ENCODE peak calls at places on chromosomes 11 and 22, in nine cellular contexts. X is ascending aorta; O is IMR-90; U is trophoblast cell; T is cardiac muscle cell; E is psoas muscle; I is CD8-positive, alpha-beta T cell; A is neuronal stem cell; D is heart left ventricle. G is an unnamed sample. For H3K36me3 and H3K4me1, the result is how much of the 10 kb centered on the place peaks cover.

GRCh38 chr11:64097468-64098317 is 62.0 kb downstream of the FLRT1 start:
- DNase-seq in T (no peak), D (no peak), U (no peak), O (no peak), X (no peak), E (no peak), A (no peak), I (no peak), G (no peak)

GRCh38 chr22:42959472-42960145 is 55.3 kb downstream of the PACSIN2 start:
- DNase-seq in O (peak), T (peak), E (no peak), I (no peak), D (peak), A (no peak), X (peak), U (peak), G (no peak)

GRCh38 chr22:24697671-24698082 is 76.8 kb downstream of the PIWIL3 start:
- DNase-seq in A (no peak), D (no peak), E (no peak), X (no peak), O (no peak), U (no peak), I (no peak), T (no peak), G (no peak)

GRCh38 chr11:57641426-57641825 is 8.3 kb downstream of the YPEL4 start:
- DNase-seq in E (no peak), U (no peak), X (no peak), O (peak), I (no peak), D (no peak), T (peak), A (no peak), G (peak)

GRCh38 chr11:78291754-78292108 is 103.0 kb downstream of the USP35 start:
- DNase-seq in U (no peak), X (no peak), O (no peak), E (no peak), D (no peak), I (no peak), A (no peak), T (no peak), G (no peak)

GRCh38 chr22:40966683-40967082 is 15.5 kb downstream of the RBX1 start:
- DNase-seq in O (no peak), A (no peak), D (no peak), E (no peak), I (no peak), X (no peak), T (no peak), U (no peak), G (peak)

GRCh38 chr11:100932474-100933100 is 197.0 kb downstream of the PGR start:
- DNase-seq in U (no peak), X (no peak), I (no peak), A (no peak), E (no peak), O (peak), T (peak), D (no peak), G (no peak)

GRCh38 chr11:12787847-12788246 is 113.6 kb downstream of the TEAD1 start:
- DNase-seq in E (no peak), O (peak), T (peak), U (no peak), X (no peak), I (no peak), D (no peak), A (no peak), G (no peak)

GRCh38 chr11:14308897-14309387 is 50.0 kb downstream of the RRAS2 start:
- DNase-seq in X (no peak), T (no peak), U (no peak), I (no peak), E (no peak), O (no peak), A (no peak), D (no peak), G (no peak)

GRCh38 chr11:118623291-118623655 is 15.9 kb downstream of the PHLDB1 start:
- DNase-seq in D (peak), E (peak), A (no peak), X (no peak), O (peak), T (peak), I (no peak), U (peak), G (peak)

GRCh38 chr11:65743928-65744698 is 23.5 kb upstream of the RNASEH2C start:
- DNase-seq in T (peak), A (no peak), D (peak), O (no peak), E (no peak), X (no peak), I (no peak), U (peak), G (no peak)

GRCh38 chr11:77487790-77488189 is 13.9 kb upstream of the PAK1 start:
- DNase-seq in T (no peak), O (no peak), I (no peak), X (no peak), E (no peak), D (no peak), U (peak), A (no peak), G (no peak)

GRCh38 chr11:120334894-120335462 is 1.2 kb upstream of the ARHGEF12 start:
- DNase-seq in D (no peak), I (peak), E (no peak), A (peak), U (peak), O (peak), T (peak), X (peak), G (peak)

GRCh38 chr11:75260396-75260795 is 19.8 kb downstream of the TPBGL start:
- DNase-seq in A (no peak), O (no peak), E (no peak), D (no peak), T (no peak), U (no peak), X (no peak), I (no peak), G (no peak)

GRCh38 chr11:118532852-118533768 is 2.1 kb downstream of the TMEM25 start:
- DNase-seq in T (no peak), E (no peak), X (no peak), A (no peak), O (no peak), D (no peak), U (no peak), I (no peak), G (no peak)

GRCh38 chr11:93197383-93198220 is at the start of gene SLC36A4:
- DNase-seq in X (peak), U (peak), A (peak), E (peak), T (peak), D (peak), I (peak), O (peak), G (peak)

GRCh38 chr22:44746836-44747519 is 5.4 kb upstream of the ARHGAP8 start:
- DNase-seq in D (no peak), E (no peak), T (peak), O (peak), I (no peak), U (peak), A (no peak), X (no peak), G (no peak)

GRCh38 chr11:1082728-1083620 is 8.3 kb downstream of the MUC2 start:
- DNase-seq in D (peak), U (no peak), X (peak), O (no peak), T (no peak), A (no peak), I (no peak), E (peak), G (peak)

GRCh38 chr11:107785401-107785800 is 73.2 kb downstream of the SLC35F2 start:
- DNase-seq in U (peak), X (no peak), T (peak), D (no peak), A (no peak), I (no peak), O (peak), E (no peak), G (no peak)

GRCh38 chr11:104547996-104548661 is 350.1 kb downstream of the CASP12 start:
- DNase-seq in U (peak), D (no peak), T (peak), O (peak), I (no peak), E (no peak), X (no peak), A (no peak), G (no peak)

GRCh38 chr11:117092951-117093590 is 5.2 kb downstream of the SIK3 start:
- DNase-seq in T (no peak), I (no peak), U (no peak), O (no peak), A (no peak), E (no peak), D (no peak), X (no peak), G (no peak)

GRCh38 chr22:42905217-42905616 is 48.1 kb upstream of the ARFGAP3 start:
- DNase-seq in U (no peak), O (no peak), E (no peak), T (no peak), I (no peak), A (no peak), D (no peak), X (no peak), G (no peak)

GRCh38 chr11:1488575-1489180 is 2.1 kb upstream of the MOB2 start:
- DNase-seq in U (no peak), A (no peak), D (peak), T (no peak), X (no peak), I (no peak), O (no peak), E (peak), G (no peak)

GRCh38 chr11:119167933-119168332 is 592 bp upstream of the NLRX1 start:
- DNase-seq in T (no peak), O (no peak), A (no peak), X (no peak), D (peak), I (no peak), E (no peak), U (no peak), G (no peak)

GRCh38 chr11:18540207-18541009 is 13.7 kb upstream of the TSG101 start:
- DNase-seq in T (peak), A (no peak), D (no peak), I (no peak), U (no peak), E (no peak), O (peak), X (no peak), G (no peak)

GRCh38 chr11:35919244-35919643 is 24.6 kb upstream of the LDLRAD3 start:
- DNase-seq in T (peak), O (peak), A (peak), D (no peak), X (no peak), I (no peak), E (no peak), U (no peak), G (peak)

GRCh38 chr11:59548309-59548656 is 36.9 kb downstream of the OR4D9 start:
- DNase-seq in E (no peak), O (no peak), U (no peak), T (no peak), D (no peak), X (no peak), A (no peak), I (no peak), G (no peak)

GRCh38 chr11:78192223-78192719 is 3.6 kb downstream of the USP35 start:
- DNase-seq in O (no peak), A (no peak), D (no peak), X (no peak), E (no peak), I (no peak), U (no peak), T (no peak), G (no peak)

GRCh38 chr11:78149646-78150045 is 10.2 kb upstream of the ALG8 start:
- DNase-seq in E (no peak), O (peak), A (no peak), U (no peak), T (peak), D (no peak), I (no peak), X (peak), G (no peak)

GRCh38 chr11:109023029-109023428 is 358.2 kb downstream of the DDX10 start:
- DNase-seq in D (no peak), U (no peak), A (no peak), X (no peak), O (no peak), E (no peak), T (no peak), I (no peak), G (no peak)

GRCh38 chr11:58204042-58204441 is at the start of gene OR1S2:
- DNase-seq in U (no peak), A (no peak), X (no peak), E (no peak), O (no peak), D (no peak), I (no peak), T (no peak), G (no peak)

GRCh38 chr22:23744485-23744884 is 6.4 kb downstream of the ZNF70 start:
- DNase-seq in A (no peak), T (no peak), U (no peak), E (no peak), D (no peak), O (no peak), I (no peak), X (no peak), G (no peak)

GRCh38 chr11:26219506-26220117 is 112.3 kb upstream of the ANO3 start:
- DNase-seq in U (no peak), T (peak), D (no peak), E (no peak), A (no peak), X (no peak), O (peak), I (no peak), G (no peak)

GRCh38 chr11:126411971-126412381 is 56.5 kb downstream of the ST3GAL4 start:
- DNase-seq in A (no peak), D (no peak), I (no peak), O (no peak), T (peak), X (no peak), U (no peak), E (peak), G (no peak)

GRCh38 chr11:122721964-122722266 is 66.4 kb downstream of the UBASH3B start:
- DNase-seq in E (no peak), U (peak), O (peak), X (no peak), D (no peak), A (no peak), I (no peak), T (peak), G (no peak)

GRCh38 chr11:72583177-72583553 is 91.1 kb downstream of the PDE2A start:
- DNase-seq in I (no peak), X (no peak), A (no peak), T (no peak), E (peak), O (no peak), D (peak), U (no peak), G (no peak)

DNA sequence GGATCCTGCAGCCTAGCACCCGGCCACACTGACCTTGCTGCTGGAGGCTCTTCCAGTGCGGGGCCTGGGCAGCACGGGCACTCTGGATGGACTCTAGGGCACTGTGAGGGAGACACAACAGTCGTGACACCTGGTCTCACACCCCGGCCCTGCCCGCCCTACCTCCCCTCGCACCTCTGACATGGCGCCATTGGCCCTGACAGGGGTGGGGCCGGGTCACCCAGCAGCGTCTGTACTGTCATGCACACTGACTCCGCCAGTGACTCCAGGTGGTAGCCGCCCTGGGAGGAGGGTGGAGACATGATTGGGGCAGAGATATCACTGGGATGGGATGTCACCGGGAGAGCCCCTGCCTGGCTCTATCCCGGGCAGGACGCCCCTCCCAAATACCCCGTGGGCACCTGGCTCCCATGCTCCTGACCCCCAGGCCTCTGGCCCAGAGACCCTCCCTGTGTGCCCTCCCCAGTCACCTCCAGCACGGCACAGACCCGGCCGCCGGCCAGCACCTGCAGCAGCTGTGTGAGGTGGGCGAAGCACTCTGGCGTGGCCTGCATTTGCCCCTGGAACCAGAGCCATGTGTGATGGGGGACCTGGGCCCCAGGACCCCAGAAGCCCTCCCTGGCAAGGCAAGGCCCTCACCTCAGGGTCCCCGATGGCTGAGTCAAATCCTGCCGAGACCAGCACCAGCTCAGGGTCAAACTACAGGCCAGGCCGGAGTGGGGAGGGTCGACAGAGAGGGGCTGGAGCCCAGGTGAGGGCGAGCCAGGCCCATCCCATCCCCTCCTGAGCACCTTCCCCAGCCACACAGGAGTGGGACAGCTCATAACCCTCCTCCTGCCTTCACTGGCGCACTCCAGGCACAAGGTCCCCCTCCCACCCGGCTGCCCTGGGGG is 2.6 kb downstream of the HDAC10 start:
- DNase-seq in O (no peak), D (no peak), A (no peak), I (no peak), E (peak), T (no peak), X (no peak), U (no peak), G (no peak)
- H3K36me3 ChIP-seq in O (under half), D (under half), A (under half), I (under half), E (under half), T (under half), X (under half), U (under half), G (half or more)

GRCh38 chr22:20554824-20555223 is 47.4 kb downstream of the MED15 start:
- DNase-seq in U (no peak), I (no peak), X (no peak), T (no peak), E (peak), A (no peak), D (peak), O (no peak), G (no peak)

GRCh38 chr22:20551805-20552449 is 44.5 kb downstream of the MED15 start:
- DNase-seq in O (no peak), A (no peak), X (peak), E (peak), U (no peak), I (no peak), D (peak), T (peak), G (no peak)

GRCh38 chr22:20552450-20552894 is 45.1 kb downstream of the MED15 start:
- DNase-seq in T (peak), O (peak), D (peak), U (no peak), I (no peak), E (peak), X (peak), A (no peak), G (no peak)

GRCh38 chr22:20552913-20553401 is 45.5 kb downstream of the MED15 start:
- DNase-seq in U (no peak), X (no peak), I (no peak), A (no peak), T (peak), O (peak), E (peak), D (peak), G (no peak)

GRCh38 chr22:20553947-20554741 is 46.7 kb downstream of the MED15 start:
- DNase-seq in A (no peak), U (no peak), T (no peak), D (peak), E (peak), X (no peak), I (no peak), O (no peak), G (no peak)
- H3K4me1 ChIP-seq in A (under half), U (under half), T (half or more), D (half or more), E (half or more), X (half or more), I (half or more), O (under half), G (under half)

GRCh38 chr11:70372076-70372475 is 26.3 kb upstream of the CTTN start:
- DNase-seq in U (no peak), D (no peak), O (no peak), E (no peak), A (no peak), X (no peak), I (no peak), T (no peak), G (no peak)
- H3K36me3 ChIP-seq in U (under half), D (under half), O (under half), E (half or more), A (half or more), X (under half), I (under half), T (under half), G (under half)

DNA sequence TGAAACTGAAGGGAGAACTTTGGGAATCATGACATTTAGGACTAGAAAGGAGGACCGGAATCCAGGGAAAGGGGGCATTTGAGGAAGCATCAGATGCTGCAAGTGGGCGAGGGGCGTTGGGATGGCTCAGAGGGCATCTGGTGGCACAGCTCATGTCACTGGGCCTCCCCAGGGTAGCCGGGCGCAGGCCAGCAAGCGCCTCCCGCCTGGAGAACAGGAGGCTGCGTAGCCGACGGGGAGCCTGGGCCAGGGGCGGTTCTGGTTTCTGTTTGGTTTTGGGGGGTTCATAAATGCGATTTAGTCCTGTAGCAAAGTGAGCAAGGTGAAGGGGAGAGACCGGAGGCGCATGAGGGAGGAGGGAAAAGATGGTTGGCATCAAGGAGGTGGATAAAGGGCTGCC is 443 bp upstream of the ST14 start:
- DNase-seq in X (no peak), E (no peak), T (no peak), U (no peak), D (no peak), A (no peak), O (no peak), I (no peak), G (no peak)
- H3K4me1 ChIP-seq in X (under half), E (under half), T (under half), U (under half), D (under half), A (under half), O (under half), I (under half), G (under half)

DNA sequence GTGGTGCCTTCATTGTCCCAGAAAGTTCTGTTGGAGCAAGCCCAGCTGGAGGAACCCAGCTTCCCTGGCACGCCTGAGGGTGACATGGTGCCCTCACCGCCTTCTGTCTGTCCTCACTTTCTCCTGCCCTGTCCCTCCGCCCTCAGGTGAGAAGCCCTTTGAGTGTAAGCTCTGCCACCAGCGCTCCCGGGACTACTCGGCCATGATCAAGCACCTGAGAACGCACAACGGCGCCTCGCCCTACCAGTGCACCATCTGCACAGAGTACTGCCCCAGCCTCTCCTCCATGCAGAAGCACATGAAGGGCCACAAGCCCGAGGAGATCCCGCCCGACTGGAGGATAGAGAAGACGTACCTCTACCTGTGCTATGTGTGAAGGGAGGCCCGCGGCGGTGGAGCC is 46.0 kb upstream of the NNMT start:
- DNase-seq in O (no peak), X (no peak), E (peak), U (no peak), D (no peak), I (no peak), A (no peak), T (no peak), G (no peak)
- H3K36me3 ChIP-seq in O (under half), X (half or more), E (half or more), U (under half), D (half or more), I (under half), A (half or more), T (under half), G (under half)

GRCh38 chr11:48150213-48150612 is 66.4 kb upstream of the OR4B1 start:
- DNase-seq in T (peak), X (no peak), E (no peak), O (peak), D (no peak), A (no peak), I (no peak), U (no peak), G (no peak)

GRCh38 chr11:48154162-48154561 is 62.4 kb upstream of the OR4B1 start:
- DNase-seq in E (no peak), X (no peak), D (no peak), I (no peak), A (no peak), T (peak), U (no peak), O (peak), G (no peak)

GRCh38 chr11:48142886-48143285 is 73.7 kb upstream of the OR4B1 start:
- DNase-seq in X (no peak), O (no peak), T (no peak), I (no peak), A (no peak), D (no peak), E (no peak), U (no peak), G (no peak)

DNA sequence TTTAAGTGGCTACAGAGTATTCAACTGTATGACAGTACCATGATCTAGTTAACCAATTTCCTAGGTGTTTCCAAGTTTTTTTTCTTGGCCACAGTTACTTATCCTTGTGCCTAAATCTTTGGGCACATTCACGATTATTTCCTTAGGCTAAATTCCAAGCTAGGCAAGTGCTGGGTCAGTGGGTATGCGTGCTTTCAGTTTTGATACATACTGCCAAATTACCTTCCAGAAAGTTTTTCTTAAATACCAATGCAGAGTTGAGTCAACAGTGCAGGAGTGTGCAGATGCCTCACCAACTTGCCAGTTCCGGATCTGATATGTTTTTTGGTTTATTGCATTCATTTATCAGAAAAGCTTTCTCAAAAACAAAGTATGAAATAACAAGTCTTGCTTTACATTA is 67.9 kb upstream of the OR4B1 start:
- DNase-seq in D (no peak), O (no peak), T (no peak), U (no peak), A (no peak), X (no peak), E (no peak), I (no peak), G (no peak)
- H3K4me1 ChIP-seq in D (under half), O (under half), T (under half), U (under half), A (under half), X (under half), E (under half), I (under half), G (under half)